ENCODE peak calls at places on chromosomes 16 and 17, in five cellular contexts. X is GM12878, S is HCT116, H is H1, J is K562. P is an unnamed sample.

GRCh38 chr17:278055-279028 is 74.3 kb downstream of the RPH3AL start:
- DNase-seq in X (no peak), S (no peak), H (no peak), J (no peak), P (no peak)

GRCh38 chr17:63949576-63950250 is 17.6 kb upstream of the CD79B start:
- DNase-seq in X (no peak), S (no peak), H (no peak), J (no peak), P (no peak)

GRCh38 chr17:57045868-57046671 is 39.0 kb upstream of the AKAP1 start:
- DNase-seq in X (no peak), S (no peak), H (no peak), J (no peak), P (no peak)

GRCh38 chr17:60901222-60901621 is 223.6 kb downstream of the BCAS3 start:
- DNase-seq in X (no peak), S (no peak), H (no peak), J (no peak), P (no peak)

GRCh38 chr17:40317345-40317873 is 8.4 kb downstream of the RARA start:
- DNase-seq in X (no peak), S (peak; percentile 46), H (no peak), J (peak; percentile 66), P (peak; percentile 76)

GRCh38 chr16:86448306-86448705 is 62.0 kb upstream of the FOXF1 start:
- DNase-seq in X (no peak), S (no peak), H (no peak), J (no peak), P (no peak)

GRCh38 chr17:7590743-7591142 is 849 bp upstream of the SOX15 start:
- DNase-seq in X (no peak), S (no peak), H (no peak), J (no peak), P (no peak)

GRCh38 chr17:50531428-50532025 is 1.0 kb upstream of the EPN3 start:
- DNase-seq in X (no peak), S (no peak), H (no peak), J (no peak), P (no peak)

GRCh38 chr16:56480776-56481467 is 29.6 kb downstream of the OGFOD1 start:
- DNase-seq in X (no peak), S (no peak), H (no peak), J (no peak), P (no peak)

GRCh38 chr16:64437706-64438329 is 684.0 kb downstream of the CDH11 start:
- DNase-seq in X (no peak), S (no peak), H (no peak), J (no peak), P (peak; percentile 42)

GRCh38 chr17:19382581-19383444 is 4.2 kb downstream of the MFAP4 start:
- DNase-seq in X (no peak), S (no peak), H (no peak), J (no peak), P (no peak)

GRCh38 chr17:29565643-29566472 is 979 bp downstream of the ABHD15 start:
- DNase-seq in X (no peak), S (peak; percentile 22), H (no peak), J (no peak), P (peak; percentile 25)

GRCh38 chr16:77748426-77748825 is 26.1 kb downstream of the NUDT7 start:
- DNase-seq in X (no peak), S (no peak), H (no peak), J (no peak), P (no peak)

GRCh38 chr17:47701603-47702002 is 7.6 kb downstream of the TBKBP1 start:
- DNase-seq in X (no peak), S (no peak), H (no peak), J (peak; percentile 56), P (no peak)

GRCh38 chr16:54244061-54244886 is 42.3 kb downstream of the IRX3 start:
- DNase-seq in X (no peak), S (no peak), H (no peak), J (no peak), P (no peak)

GRCh38 chr17:30240177-30240576 is 4.7 kb upstream of the SLC6A4 start:
- DNase-seq in X (no peak), S (no peak), H (no peak), J (no peak), P (no peak)

GRCh38 chr16:79272141-79272577 is 328.4 kb downstream of the MAF start:
- DNase-seq in X (no peak), S (no peak), H (no peak), J (no peak), P (no peak)

DNA sequence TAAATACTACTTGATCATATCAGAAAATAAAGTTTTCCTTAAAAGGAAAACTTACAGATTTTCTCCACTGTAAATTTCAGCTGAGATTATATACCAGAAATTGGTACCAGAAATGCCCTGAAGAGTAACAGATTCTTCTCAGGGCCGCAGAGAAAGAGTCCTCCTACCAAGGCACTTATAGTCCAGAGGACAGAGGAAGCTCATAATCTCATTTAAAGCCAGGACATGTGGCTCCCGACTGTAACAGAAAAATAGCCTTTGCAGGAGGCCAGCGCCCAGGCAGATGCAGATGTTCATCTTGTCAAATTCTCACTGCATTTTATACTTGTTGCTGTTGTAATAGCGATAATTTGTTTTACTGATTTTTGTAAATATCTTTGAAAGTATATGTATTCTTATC is 43.7 kb downstream of the TNRC6C start:
- DNase-seq in X (no peak), S (no peak), H (no peak), J (no peak), P (no peak)
- H3K79me2 ChIP-seq in X (no peaks in the 10 kb centered on the region), S (no peaks in the 10 kb centered on the region), H (peaks cover 52% of the 10 kb centered on the region), J (no peaks in the 10 kb centered on the region), P (peaks cover 8% of the 10 kb centered on the region)

GRCh38 chr16:66699898-66700297 is 3.4 kb upstream of the CMTM4 start:
- DNase-seq in X (no peak), S (no peak), H (no peak), J (no peak), P (no peak)

GRCh38 chr16:66695474-66695934 is 1.0 kb downstream of the CMTM4 start:
- DNase-seq in X (no peak), S (no peak), H (no peak), J (no peak), P (no peak)

GRCh38 chr16:66698046-66698445 is 1.5 kb upstream of the CMTM4 start:
- DNase-seq in X (no peak), S (no peak), H (no peak), J (no peak), P (no peak)

GRCh38 chr16:66695935-66696668 is 441 bp downstream of the CMTM4 start:
- DNase-seq in X (no peak), S (no peak), H (no peak), J (peak; percentile 75), P (peak; percentile 10)

DNA sequence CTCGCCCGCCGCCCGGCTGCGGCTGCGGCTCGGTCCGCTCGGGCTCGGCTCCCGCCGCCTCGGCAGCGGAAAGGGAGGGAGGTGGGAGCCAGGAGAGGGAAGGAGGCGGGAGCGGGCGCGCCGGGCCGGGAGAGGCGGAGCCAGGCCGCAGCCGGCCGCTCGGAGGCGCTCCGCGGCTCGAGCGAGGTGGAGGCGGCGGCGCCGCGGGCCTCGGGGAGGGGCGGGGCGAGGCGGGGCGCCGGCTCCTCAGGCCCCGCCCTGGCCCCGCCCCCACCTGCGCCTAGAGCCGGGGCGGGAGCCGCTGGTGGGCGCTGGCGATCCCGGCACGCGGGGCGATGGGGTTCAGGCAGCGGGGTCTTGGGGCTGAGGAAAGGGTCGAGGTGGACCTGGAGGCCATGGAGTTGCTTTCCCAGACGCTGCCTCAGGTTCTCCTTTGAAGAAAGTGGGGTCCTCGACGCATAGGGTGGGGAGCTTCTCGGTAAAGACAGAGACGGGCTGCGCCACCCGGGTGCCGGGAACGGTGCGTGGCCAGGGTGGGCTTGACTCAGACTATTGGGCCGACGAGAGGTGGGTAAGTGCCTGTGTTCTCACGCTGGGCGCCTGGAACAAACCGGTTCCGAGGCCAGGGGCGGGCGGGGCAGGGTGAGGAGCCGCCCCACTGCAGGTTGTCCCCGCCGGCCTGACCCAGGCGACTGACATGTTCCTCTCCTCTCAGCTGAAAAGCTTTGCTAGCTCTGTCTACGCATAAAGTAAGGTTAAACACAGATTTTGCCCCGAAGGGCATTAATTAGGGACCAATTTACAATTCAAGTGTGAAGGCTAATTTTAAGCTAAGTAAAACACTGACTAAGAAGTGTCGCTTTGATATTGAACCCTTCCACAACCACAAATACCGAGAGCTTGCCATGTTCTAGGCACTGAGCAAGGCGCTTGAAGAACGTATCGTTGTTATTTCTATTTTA is at the start of gene CMTM4:
- DNase-seq in X (no peak), S (peak; percentile 57), H (no peak), J (peak; percentile 97), P (peak; percentile 86)
- TF ChIP-seq POLR2A in X (no peak), S (peak; percentile 36), H (peak; percentile 73), J (peak; percentile 73), P (peak; percentile 34)

GRCh38 chr17:78995022-78995760 is 14.4 kb downstream of the CANT1 start:
- DNase-seq in X (no peak), S (no peak), H (no peak), J (no peak), P (no peak)
- TF ChIP-seq MAX in X (no peak), S (no peak), H (no peak), J (no peak), P (no peak)

DNA sequence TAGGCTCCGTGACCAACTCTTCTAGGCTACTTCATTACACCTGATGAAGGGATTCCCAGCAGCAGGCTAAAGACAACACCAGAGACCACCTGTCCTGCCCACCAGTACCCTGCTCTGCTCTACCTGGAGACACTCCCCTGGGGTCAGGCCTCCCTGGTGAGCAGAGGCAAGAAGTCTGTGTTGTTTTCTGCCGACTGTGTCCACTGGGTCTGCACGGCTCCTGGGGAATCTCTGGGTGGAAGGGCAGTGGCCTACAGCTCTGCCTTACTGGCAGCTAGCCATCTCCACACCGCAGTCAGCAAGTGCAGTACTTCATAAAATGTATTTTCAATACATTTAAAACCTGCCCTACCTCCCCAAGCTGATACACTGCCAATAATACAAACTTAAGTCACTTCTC is 6.8 kb downstream of the RSL1D1 start:
- DNase-seq in X (no peak), S (no peak), H (no peak), J (no peak), P (no peak)
- H3K79me2 ChIP-seq in X (peaks cover 25% of the 10 kb centered on the region), S (peaks cover 95% of the 10 kb centered on the region), H (peaks cover 48% of the 10 kb centered on the region), J (peaks cover 54% of the 10 kb centered on the region), P (peaks cover 38% of the 10 kb centered on the region)

GRCh38 chr17:1638624-1639300 is 6.8 kb downstream of the SCARF1 start:
- DNase-seq in X (no peak), S (no peak), H (no peak), J (no peak), P (no peak)

GRCh38 chr17:1638171-1638583 is 7.4 kb downstream of the SCARF1 start:
- DNase-seq in X (no peak), S (no peak), H (no peak), J (no peak), P (no peak)

GRCh38 chr17:1635675-1636465 is 7.2 kb upstream of the SLC43A2 start:
- DNase-seq in X (no peak), S (no peak), H (no peak), J (no peak), P (no peak)

GRCh38 chr17:1634841-1635650 is 6.4 kb upstream of the SLC43A2 start:
- DNase-seq in X (no peak), S (no peak), H (no peak), J (no peak), P (no peak)

DNA sequence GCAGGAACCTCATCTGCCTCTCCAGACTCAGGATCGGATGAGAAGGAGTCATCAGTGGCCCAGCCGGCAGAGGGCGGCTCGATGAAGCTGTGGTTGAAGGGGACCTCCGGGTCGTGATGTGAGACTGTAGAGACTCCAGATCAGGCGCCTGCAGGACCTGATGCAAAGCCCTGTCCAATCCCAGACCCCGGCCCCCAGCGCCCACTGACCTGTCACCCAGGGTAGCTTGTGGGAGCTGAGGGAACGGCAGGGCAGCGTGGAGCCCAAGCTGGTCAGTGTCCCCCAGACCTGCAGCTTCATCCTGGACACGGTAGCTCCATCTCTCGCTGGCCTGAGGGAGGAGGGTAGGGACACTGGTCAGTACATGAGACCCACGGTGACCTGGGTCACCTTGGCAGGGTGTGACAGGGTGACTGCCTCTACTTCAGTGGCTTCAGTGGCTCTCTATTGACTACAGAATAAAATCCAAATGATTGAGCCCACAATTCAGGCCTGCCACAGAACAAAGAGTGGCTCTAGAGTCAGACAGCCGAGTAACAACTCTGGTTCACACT is 8.2 kb upstream of the SLC43A2 start:
- DNase-seq in X (no peak), S (no peak), H (no peak), J (no peak), P (no peak)
- TF ChIP-seq POLR2A in X (no peak), S (no peak), H (no peak), J (no peak), P (peak; percentile 49)